ENCODE peak calls at places on chromosomes 6 and 20, in eight cellular contexts. T is endothelial cell; B is GM13977; P is GM23338; L is CD4-positive, alpha-beta T cell; Q is HFF-Myc; C is progenitor cell of endocrine pancreas; N is neural crest cell. U is an unnamed sample.

GRCh38 chr20:2329286-2329685 is 33.5 kb downstream of the TGM3 start:
- DNase-seq in Q (no peak), L (no peak), P (no peak), B (no peak), C (no peak), T (no peak), N (no peak), U (no peak)

GRCh38 chr6:11094411-11094851 is 797 bp downstream of the SMIM13 start:
- DNase-seq in L (peak; percentile 21), N (peak; percentile 16), B (peak; percentile 77), P (peak; percentile 71), C (peak; percentile 13), Q (no peak), T (peak; percentile 49), U (no peak)

GRCh38 chr6:134515976-134516375 is 198.1 kb upstream of the SGK1 start:
- DNase-seq in T (no peak), Q (no peak), P (no peak), B (no peak), L (no peak), C (no peak), N (no peak), U (no peak)

GRCh38 chr6:77231438-77232305 is 231.6 kb downstream of the HTR1B start:
- DNase-seq in L (no peak), N (no peak), Q (no peak), C (no peak), B (no peak), T (no peak), P (no peak), U (no peak)

GRCh38 chr20:45828589-45828988 is 1.5 kb upstream of the TNNC2 start:
- DNase-seq in P (no peak), B (no peak), C (no peak), T (no peak), Q (no peak), L (no peak), N (no peak), U (no peak)

GRCh38 chr20:32968833-32969241 is 35.4 kb downstream of the SUN5 start:
- DNase-seq in T (no peak), P (no peak), C (no peak), N (no peak), L (no peak), Q (no peak), B (no peak), U (peak; percentile 33)

GRCh38 chr6:129785081-129785755 is 75.2 kb upstream of the ARHGAP18 start:
- DNase-seq in L (no peak), Q (no peak), B (no peak), N (no peak), T (no peak), P (no peak), C (no peak), U (no peak)

GRCh38 chr6:108655840-108656650 is 95.3 kb downstream of the FOXO3 start:
- DNase-seq in L (no peak), T (no peak), N (no peak), B (no peak), Q (peak; percentile 67), C (no peak), P (no peak), U (no peak)

GRCh38 chr6:37547564-37548061 is 47.9 kb upstream of the CCDC167 start:
- DNase-seq in C (no peak), N (no peak), P (no peak), Q (peak; percentile 33), B (no peak), T (no peak), L (no peak), U (no peak)

GRCh38 chr6:36746251-36746650 is 48.6 kb downstream of the RAB44 start:
- DNase-seq in T (no peak), P (no peak), C (no peak), N (no peak), Q (no peak), B (no peak), L (no peak), U (no peak)

GRCh38 chr6:2986722-2987196 is 12.9 kb upstream of the NQO2 start:
- DNase-seq in L (no peak), T (no peak), C (no peak), B (no peak), Q (peak; percentile 57), P (no peak), N (no peak), U (no peak)

GRCh38 chr6:52526634-52527033 is 50.2 kb downstream of the TRAM2 start:
- DNase-seq in T (no peak), B (no peak), Q (no peak), N (no peak), C (no peak), P (no peak), L (no peak), U (no peak)

GRCh38 chr6:108361312-108361932 is 66.6 kb downstream of the AFG1L start:
- DNase-seq in B (no peak), P (no peak), Q (no peak), L (no peak), T (no peak), C (no peak), N (no peak), U (no peak)

GRCh38 chr6:100706491-100706890 is 174.6 kb downstream of the ASCC3 start:
- DNase-seq in P (no peak), N (no peak), C (no peak), Q (no peak), L (no peak), T (no peak), B (no peak), U (no peak)

GRCh38 chr20:33675127-33675954 is 1.1 kb upstream of the NECAB3 start:
- DNase-seq in L (no peak), N (no peak), B (no peak), P (no peak), Q (no peak), C (no peak), T (no peak), U (no peak)

GRCh38 chr6:80433010-80433665 is 326.7 kb downstream of the BCKDHB start:
- DNase-seq in N (no peak), P (peak; percentile 69), L (no peak), Q (no peak), B (no peak), C (no peak), T (no peak), U (no peak)

GRCh38 chr6:27478141-27478705 is 5.3 kb upstream of the ZNF184 start:
- DNase-seq in C (no peak), T (peak; percentile 8), Q (no peak), N (no peak), L (no peak), B (peak; percentile 27), P (peak; percentile 15), U (no peak)

GRCh38 chr6:42928748-42929087 is 562 bp upstream of the CNPY3 start:
- DNase-seq in B (no peak), T (no peak), Q (no peak), P (no peak), L (no peak), N (no peak), C (no peak), U (no peak)

GRCh38 chr6:28208180-28208659 is 16.9 kb upstream of the ZSCAN9 start:
- DNase-seq in P (peak; percentile 66), T (no peak), Q (no peak), C (no peak), B (no peak), L (no peak), N (no peak), U (no peak)

GRCh38 chr6:145155873-145156782 is 579.2 kb downstream of the EPM2A start:
- DNase-seq in N (no peak), T (no peak), C (no peak), Q (no peak), B (no peak), L (no peak), P (no peak), U (no peak)

GRCh38 chr6:30075094-30075986 is at the start of gene RNF39:
- DNase-seq in C (no peak), P (peak; percentile 80), N (no peak), Q (no peak), T (no peak), B (no peak), L (no peak), U (no peak)

GRCh38 chr6:13103169-13103568 is 225.2 kb downstream of the TBC1D7 start:
- DNase-seq in C (no peak), N (no peak), L (no peak), P (no peak), B (no peak), T (no peak), Q (no peak), U (no peak)

GRCh38 chr6:54698974-54699373 is 147.6 kb upstream of the FAM83B start:
- DNase-seq in L (no peak), T (no peak), B (peak; percentile 28), Q (no peak), C (no peak), N (no peak), P (no peak), U (no peak)

DNA sequence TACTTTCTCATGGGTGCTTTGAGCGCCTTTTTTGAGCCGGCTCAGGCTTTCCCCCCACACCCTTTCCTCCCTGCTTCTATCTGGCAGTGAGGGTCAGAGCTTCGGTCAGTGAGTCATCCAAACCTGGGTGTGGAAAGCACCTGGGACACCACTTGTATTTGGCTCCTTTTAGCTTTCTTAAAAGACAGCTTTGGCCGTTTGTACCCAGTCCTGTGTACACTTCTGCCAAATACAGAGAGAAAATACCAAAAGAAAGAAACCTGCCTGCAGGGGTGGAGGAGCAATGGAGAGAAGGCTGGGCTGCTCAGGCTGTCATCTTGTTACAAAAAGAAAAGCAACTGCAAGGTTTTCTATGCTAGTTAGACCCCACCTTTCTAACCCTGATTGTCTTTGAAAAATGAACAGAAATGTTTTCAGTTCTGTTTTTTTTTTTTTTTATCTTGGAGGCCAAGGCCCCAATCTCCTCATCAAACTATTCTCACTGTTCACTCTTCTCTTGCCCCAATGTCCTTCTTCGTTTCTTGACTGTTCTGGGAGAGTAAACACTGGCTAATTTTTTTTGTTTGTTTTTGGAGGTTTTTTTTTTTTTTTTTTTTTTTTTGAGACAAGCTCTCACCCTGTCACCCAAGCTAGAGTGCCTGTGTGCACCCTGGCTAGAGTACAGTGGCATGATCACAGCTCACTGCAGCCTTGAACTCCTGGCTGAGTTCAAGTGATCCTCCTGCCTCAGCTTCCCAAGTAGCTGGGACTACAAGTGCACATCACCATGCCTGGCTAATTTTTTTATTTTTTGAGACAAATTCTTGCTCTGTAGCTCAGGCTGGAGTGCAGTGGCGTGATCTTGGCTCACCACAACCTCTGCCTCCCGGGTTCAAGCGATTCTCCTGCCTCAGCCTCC is 76.4 kb downstream of the SSR1 start:
- DNase-seq in N (no peak), Q (no peak), C (no peak), T (no peak), B (peak; percentile 73), L (no peak), P (no peak), U (no peak)
- TF ChIP-seq CTCF in N (no peak), Q (no peak), C (no peak), T (no peak), B (no peak), L (no peak), P (no peak), U (no peak)

GRCh38 chr20:47870475-47870874 is 85.2 kb upstream of the SULF2 start:
- DNase-seq in N (no peak), L (no peak), C (no peak), Q (no peak), B (no peak), P (no peak), T (no peak), U (no peak)
- TF ChIP-seq CTCF in N (no peak), L (no peak), C (no peak), Q (no peak), B (no peak), P (no peak), T (no peak), U (no peak)

GRCh38 chr20:51446656-51447055 is 95.9 kb downstream of the NFATC2 start:
- DNase-seq in B (no peak), C (no peak), T (no peak), L (no peak), P (no peak), Q (peak; percentile 61), N (peak; percentile 14), U (no peak)
- TF ChIP-seq CTCF in B (no peak), C (no peak), T (no peak), L (no peak), P (no peak), Q (no peak), N (no peak), U (no peak)

GRCh38 chr6:74409447-74409846 is 713.4 kb downstream of the CD109 start:
- DNase-seq in T (no peak), C (no peak), P (peak; percentile 30), N (no peak), B (peak; percentile 2), L (no peak), Q (peak; percentile 54), U (no peak)
- TF ChIP-seq CTCF in T (no peak), C (peak; percentile 64), P (peak; percentile 53), N (peak; percentile 67), B (peak; percentile 49), L (no peak), Q (peak; percentile 30), U (no peak)